ENCODE peak calls at places on chromosomes 7 and 10, in four cellular contexts. One of them, this sample, is unnamed.

GRCh38 chr10:131266936-131267813 is 44.3 kb downstream of the TCERG1L start:
- DNase-seq in body of pancreas: no peak
- DNase-seq in smooth muscle cell of the brain vasculature: no peak
- DNase-seq in stimulated activated CD4-positive, alpha-beta T cell treated with anti-CD3 and anti-CD28 coated beads, Interleukin-15, amount 100 ng/mL, for 24 hours: no peak
- DNase-seq in this sample: no peak

GRCh38 chr10:96995851-96996250 is 163.8 kb downstream of the LCOR start:
- DNase-seq in body of pancreas: no peak
- DNase-seq in smooth muscle cell of the brain vasculature: no peak
- DNase-seq in stimulated activated CD4-positive, alpha-beta T cell treated with anti-CD3 and anti-CD28 coated beads, Interleukin-15, amount 100 ng/mL, for 24 hours: no peak
- DNase-seq in this sample: no peak

GRCh38 chr10:72272689-72273409 is 875 bp upstream of the DDIT4 start:
- DNase-seq in body of pancreas: peak
- DNase-seq in smooth muscle cell of the brain vasculature: no peak
- DNase-seq in stimulated activated CD4-positive, alpha-beta T cell treated with anti-CD3 and anti-CD28 coated beads, Interleukin-15, amount 100 ng/mL, for 24 hours: peak
- DNase-seq in this sample: peak

GRCh38 chr7:117111532-117111931 is 158.2 kb downstream of the ST7 start:
- DNase-seq in body of pancreas: no peak
- DNase-seq in smooth muscle cell of the brain vasculature: no peak
- DNase-seq in stimulated activated CD4-positive, alpha-beta T cell treated with anti-CD3 and anti-CD28 coated beads, Interleukin-15, amount 100 ng/mL, for 24 hours: no peak
- DNase-seq in this sample: no peak

GRCh38 chr10:70068925-70069324 is 16.3 kb downstream of the MACROH2A2 start:
- DNase-seq in body of pancreas: no peak
- DNase-seq in smooth muscle cell of the brain vasculature: no peak
- DNase-seq in stimulated activated CD4-positive, alpha-beta T cell treated with anti-CD3 and anti-CD28 coated beads, Interleukin-15, amount 100 ng/mL, for 24 hours: no peak
- DNase-seq in this sample: no peak

GRCh38 chr10:118958984-118959916 is 70.3 kb upstream of the NANOS1 start:
- DNase-seq in body of pancreas: peak
- DNase-seq in smooth muscle cell of the brain vasculature: no peak
- DNase-seq in stimulated activated CD4-positive, alpha-beta T cell treated with anti-CD3 and anti-CD28 coated beads, Interleukin-15, amount 100 ng/mL, for 24 hours: no peak
- DNase-seq in this sample: peak

GRCh38 chr10:12287772-12288171 is 61.6 kb upstream of the CAMK1D start:
- DNase-seq in body of pancreas: no peak
- DNase-seq in smooth muscle cell of the brain vasculature: no peak
- DNase-seq in stimulated activated CD4-positive, alpha-beta T cell treated with anti-CD3 and anti-CD28 coated beads, Interleukin-15, amount 100 ng/mL, for 24 hours: no peak
- DNase-seq in this sample: peak

GRCh38 chr10:74923556-74923955 is 97.2 kb downstream of the KAT6B start:
- DNase-seq in body of pancreas: no peak
- DNase-seq in smooth muscle cell of the brain vasculature: no peak
- DNase-seq in stimulated activated CD4-positive, alpha-beta T cell treated with anti-CD3 and anti-CD28 coated beads, Interleukin-15, amount 100 ng/mL, for 24 hours: no peak
- DNase-seq in this sample: no peak

GRCh38 chr10:78960316-78960800 is 108.4 kb upstream of the ZMIZ1 start:
- DNase-seq in body of pancreas: peak
- DNase-seq in smooth muscle cell of the brain vasculature: peak
- DNase-seq in stimulated activated CD4-positive, alpha-beta T cell treated with anti-CD3 and anti-CD28 coated beads, Interleukin-15, amount 100 ng/mL, for 24 hours: no peak
- DNase-seq in this sample: peak

GRCh38 chr10:42795701-42796100 is 13.1 kb downstream of the BMS1 start:
- DNase-seq in body of pancreas: no peak
- DNase-seq in smooth muscle cell of the brain vasculature: no peak
- DNase-seq in stimulated activated CD4-positive, alpha-beta T cell treated with anti-CD3 and anti-CD28 coated beads, Interleukin-15, amount 100 ng/mL, for 24 hours: no peak
- DNase-seq in this sample: no peak

GRCh38 chr10:70925377-70926214 is 37.2 kb upstream of the PCBD1 start:
- DNase-seq in body of pancreas: peak
- DNase-seq in smooth muscle cell of the brain vasculature: no peak
- DNase-seq in stimulated activated CD4-positive, alpha-beta T cell treated with anti-CD3 and anti-CD28 coated beads, Interleukin-15, amount 100 ng/mL, for 24 hours: peak
- DNase-seq in this sample: peak

GRCh38 chr7:46567858-46568257 is 646.8 kb upstream of the IGFBP3 start:
- DNase-seq in body of pancreas: no peak
- DNase-seq in smooth muscle cell of the brain vasculature: no peak
- DNase-seq in stimulated activated CD4-positive, alpha-beta T cell treated with anti-CD3 and anti-CD28 coated beads, Interleukin-15, amount 100 ng/mL, for 24 hours: no peak
- DNase-seq in this sample: no peak

GRCh38 chr10:81872206-81872605 is 2.8 kb upstream of the NRG3 start:
- DNase-seq in body of pancreas: no peak
- DNase-seq in smooth muscle cell of the brain vasculature: no peak
- DNase-seq in stimulated activated CD4-positive, alpha-beta T cell treated with anti-CD3 and anti-CD28 coated beads, Interleukin-15, amount 100 ng/mL, for 24 hours: no peak
- DNase-seq in this sample: no peak

GRCh38 chr7:83149466-83149865 is 13.2 kb downstream of the PCLO start:
- DNase-seq in body of pancreas: no peak
- DNase-seq in smooth muscle cell of the brain vasculature: peak
- DNase-seq in stimulated activated CD4-positive, alpha-beta T cell treated with anti-CD3 and anti-CD28 coated beads, Interleukin-15, amount 100 ng/mL, for 24 hours: no peak
- DNase-seq in this sample: no peak

GRCh38 chr7:45591101-45591906 is 17.1 kb downstream of the ADCY1 start:
- DNase-seq in body of pancreas: no peak
- DNase-seq in smooth muscle cell of the brain vasculature: no peak
- DNase-seq in stimulated activated CD4-positive, alpha-beta T cell treated with anti-CD3 and anti-CD28 coated beads, Interleukin-15, amount 100 ng/mL, for 24 hours: no peak
- DNase-seq in this sample: no peak

This sample was measured in prostate gland.